ENCODE peak calls at places on chromosomes 13 and 19, in seven cellular contexts. Y is ascending aorta, P is tibial nerve, B is A549, H is left ventricle myocardium inferior, L is adrenal gland, F is Panc1. T is an unnamed sample. For H3K4me1, the result is how much of the 10 kb centered on the place peaks cover.

GRCh38 chr13:99677388-99677951 is 176.2 kb downstream of the TM9SF2 start:
- DNase-seq in P (no peak), F (no peak), Y (no peak), L (no peak), B (no peak), H (no peak), T (no peak)

GRCh38 chr19:40387151-40387550 is 2.8 kb downstream of the HIPK4 start:
- DNase-seq in F (no peak), B (no peak), L (no peak), P (no peak), Y (no peak), H (no peak), T (no peak)

GRCh38 chr13:28358673-28359072 is 136.3 kb downstream of the FLT1 start:
- DNase-seq in F (no peak), L (no peak), P (no peak), Y (no peak), B (no peak), H (no peak), T (no peak)

GRCh38 chr13:51674276-51674675 is 90.0 kb downstream of the WDFY2 start:
- DNase-seq in Y (no peak), F (no peak), B (no peak), H (no peak), P (no peak), L (no peak), T (no peak)

GRCh38 chr13:113627136-113627535 is 30.9 kb downstream of the ATP4B start:
- DNase-seq in L (no peak), H (peak), Y (no peak), P (no peak), B (no peak), F (no peak), T (no peak)

GRCh38 chr13:101858869-101859268 is 406.4 kb downstream of the ITGBL1 start:
- DNase-seq in F (no peak), P (no peak), H (no peak), B (no peak), L (no peak), Y (no peak), T (no peak)

GRCh38 chr13:43785166-43785680 is 1.5 kb downstream of the ENOX1 start:
- DNase-seq in F (no peak), Y (no peak), H (no peak), P (no peak), L (no peak), B (no peak), T (no peak)

GRCh38 chr13:102333320-102334181 is 68.3 kb downstream of the FGF14 start:
- DNase-seq in Y (no peak), B (no peak), L (no peak), P (no peak), H (no peak), F (no peak), T (no peak)

GRCh38 chr19:6677924-6678689 is 8.1 kb upstream of the TNFSF14 start:
- DNase-seq in Y (no peak), H (no peak), B (peak), L (peak), P (no peak), F (no peak), T (peak)

GRCh38 chr19:42695811-42696503 is 44.3 kb downstream of the PSG3 start:
- DNase-seq in Y (no peak), L (no peak), P (no peak), B (peak), H (no peak), F (no peak), T (no peak)

GRCh38 chr19:43811833-43812232 is 9.6 kb upstream of the LYPD5 start:
- DNase-seq in H (no peak), P (no peak), Y (no peak), F (no peak), B (no peak), L (no peak), T (no peak)

GRCh38 chr13:46622918-46623256 is 69.9 kb downstream of the LRCH1 start:
- DNase-seq in L (peak), P (no peak), H (peak), Y (no peak), B (no peak), F (no peak), T (no peak)

GRCh38 chr19:46299004-46299509 is 2.2 kb downstream of the HIF3A start:
- DNase-seq in B (peak), Y (peak), F (no peak), H (peak), L (peak), P (peak), T (no peak)

GRCh38 chr19:7638802-7639465 is 2.0 kb downstream of the STXBP2 start:
- DNase-seq in Y (no peak), B (no peak), F (no peak), H (no peak), P (no peak), L (no peak), T (no peak)

GRCh38 chr19:35519291-35519690 is 5.8 kb upstream of the DMKN start:
- DNase-seq in H (no peak), Y (no peak), F (no peak), P (no peak), B (peak), L (no peak), T (no peak)

GRCh38 chr19:39539165-39539518 is 819 bp downstream of the EID2 start:
- DNase-seq in Y (no peak), P (no peak), B (no peak), L (no peak), H (no peak), F (peak), T (no peak)

GRCh38 chr13:45662122-45662521 is 40.0 kb upstream of the CBY2 start:
- DNase-seq in B (no peak), Y (no peak), L (no peak), F (no peak), H (no peak), P (no peak), T (no peak)

GRCh38 chr19:21482863-21483276 is 22.5 kb upstream of the ZNF429 start:
- DNase-seq in B (peak), F (no peak), Y (peak), H (peak), P (no peak), L (peak), T (peak)

GRCh38 chr13:75318138-75318833 is 163.7 kb downstream of the TBC1D4 start:
- DNase-seq in L (no peak), F (no peak), Y (no peak), H (no peak), P (no peak), B (no peak), T (no peak)

GRCh38 chr13:44193731-44194130 is 179.9 kb upstream of the SERP2 start:
- DNase-seq in Y (no peak), H (no peak), F (no peak), L (no peak), P (no peak), B (no peak), T (no peak)

GRCh38 chr13:25329706-25330105 is 28.3 kb downstream of the NUP58 start:
- DNase-seq in F (no peak), L (no peak), P (no peak), Y (no peak), H (no peak), B (peak), T (no peak)

GRCh38 chr13:72868229-72868628 is 86.3 kb downstream of the PIBF1 start:
- DNase-seq in Y (no peak), B (no peak), L (no peak), F (no peak), P (no peak), H (no peak), T (no peak)

GRCh38 chr19:2841858-2842574 is 741 bp downstream of the ZNF555 start:
- DNase-seq in B (no peak), L (no peak), P (no peak), H (peak), Y (no peak), F (no peak), T (no peak)
- H3K27ac ChIP-seq in B (peak), L (peak), P (peak), H (peak), Y (no peak), F (peak), T (no peak)

GRCh38 chr13:35940734-35941133 is 190.4 kb downstream of the DCLK1 start:
- DNase-seq in F (no peak), H (no peak), Y (no peak), B (no peak), P (no peak), L (no peak), T (no peak)
- TF ChIP-seq CTCF in F (no peak), H (no peak), Y (no peak), B (no peak), P (no peak), L (no peak), T (no peak)

DNA sequence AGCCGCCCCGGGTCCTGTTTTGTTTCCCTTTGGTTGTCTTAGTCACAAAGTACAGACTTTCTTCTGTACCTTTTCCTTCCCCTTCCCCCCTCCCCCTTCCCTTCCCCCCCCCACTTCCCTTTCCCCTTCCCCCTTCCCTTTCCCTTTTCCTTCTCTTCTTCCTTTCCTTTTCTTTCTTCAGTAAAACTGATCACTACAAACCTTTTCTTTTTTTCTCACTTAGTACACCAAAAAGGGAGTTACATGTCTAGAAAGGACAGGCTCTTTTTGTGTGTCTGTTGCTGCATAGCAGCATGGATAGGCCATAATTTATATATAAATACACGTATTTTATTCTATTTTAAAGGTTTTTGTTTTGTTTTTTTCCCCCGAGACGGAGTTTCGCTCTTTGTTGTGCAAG is 35.4 kb downstream of the DNM2 start:
- DNase-seq in P (no peak), L (no peak), B (no peak), Y (no peak), F (no peak), H (no peak), T (no peak)
- H3K4me1 ChIP-seq in P (under half), L (half or more), B (under half), Y (under half), F (under half), H (half or more), T (half or more)

GRCh38 chr19:13057147-13057572 is 45.5 kb downstream of the LYL1 start:
- DNase-seq in P (no peak), F (no peak), Y (no peak), B (no peak), H (no peak), L (no peak), T (no peak)

GRCh38 chr19:13054605-13055212 is 47.9 kb downstream of the LYL1 start:
- DNase-seq in B (no peak), H (peak), Y (no peak), F (no peak), L (no peak), P (peak), T (no peak)

GRCh38 chr19:13053761-13054604 is 48.7 kb downstream of the LYL1 start:
- DNase-seq in H (peak), B (peak), P (peak), Y (no peak), L (peak), F (peak), T (no peak)

GRCh38 chr19:13056052-13056660 is 46.5 kb downstream of the LYL1 start:
- DNase-seq in Y (no peak), L (no peak), F (no peak), P (no peak), H (peak), B (no peak), T (no peak)

DNA sequence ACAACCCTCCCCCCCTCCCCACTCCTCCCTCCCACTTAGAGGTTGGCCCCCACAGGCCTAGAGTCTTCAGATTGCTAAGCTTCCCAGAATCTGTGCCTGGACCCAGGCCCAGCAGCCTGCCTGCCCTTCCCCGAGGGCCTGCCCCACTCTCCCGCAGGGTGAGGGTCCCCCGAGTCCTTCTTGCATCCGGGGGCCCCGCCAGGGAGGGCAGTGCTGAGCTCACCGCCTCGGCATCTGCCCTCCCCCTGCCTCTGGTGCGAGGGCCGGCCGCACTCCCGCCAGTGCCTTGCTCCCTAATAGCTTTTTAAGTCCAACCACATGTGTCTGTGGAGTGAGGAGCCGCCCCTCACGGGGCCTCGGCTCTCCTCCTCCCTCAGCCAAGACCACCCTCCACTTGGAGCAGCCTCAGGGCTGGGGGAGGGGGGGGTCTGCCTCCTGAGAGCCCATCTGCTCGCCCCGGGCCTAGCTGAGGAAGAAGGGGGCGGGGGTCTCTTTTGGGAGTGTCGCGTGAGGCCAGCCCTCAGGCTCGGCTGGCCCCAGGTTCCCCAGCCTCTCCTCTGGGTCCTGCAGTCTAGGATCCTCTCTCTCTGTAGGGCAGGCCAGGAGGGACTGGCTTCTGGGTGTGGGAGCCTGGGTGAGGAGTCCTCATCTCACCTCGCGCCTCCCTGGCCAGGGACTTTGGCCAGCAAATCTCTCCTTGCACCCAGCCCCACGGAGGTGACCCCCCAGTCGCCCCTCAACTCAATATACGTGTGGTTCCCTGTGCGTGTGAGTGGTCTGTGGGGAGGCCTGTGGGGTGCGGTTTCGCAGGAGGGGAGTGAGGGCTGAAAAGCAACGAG is 47.2 kb downstream of the LYL1 start:
- DNase-seq in B (no peak), H (peak), P (peak), Y (peak), L (peak), F (no peak), T (no peak)
- H3K27ac ChIP-seq in B (peak), H (peak), P (peak), Y (peak), L (peak), F (peak), T (no peak)

GRCh38 chr19:17296278-17296677 is 6.9 kb downstream of the ABHD8 start:
- DNase-seq in H (no peak), B (peak), P (no peak), L (peak), Y (no peak), F (peak), T (no peak)

GRCh38 chr19:17294051-17294891 is 9.0 kb downstream of the ABHD8 start:
- DNase-seq in P (no peak), H (no peak), Y (no peak), L (no peak), F (no peak), B (peak), T (no peak)

GRCh38 chr19:17289489-17289888 is 7.8 kb downstream of the ANKLE1 start:
- DNase-seq in B (peak), P (no peak), Y (no peak), L (peak), F (no peak), H (peak), T (peak)

GRCh38 chr19:17293605-17294004 is 9.6 kb downstream of the ABHD8 start:
- DNase-seq in H (no peak), P (no peak), L (no peak), F (no peak), Y (no peak), B (no peak), T (no peak)

GRCh38 chr19:17292301-17293074 is 10.7 kb downstream of the ABHD8 start:
- DNase-seq in H (peak), L (peak), F (peak), P (peak), Y (peak), B (peak), T (peak)
- TF ChIP-seq CTCF in H (peak), L (peak), F (peak), P (peak), Y (peak), B (peak), T (peak)

GRCh38 chr19:15283141-15283885 is 49.0 kb downstream of the BRD4 start:
- DNase-seq in F (no peak), Y (peak), P (no peak), B (no peak), L (peak), H (no peak), T (no peak)
- H3K4me1 ChIP-seq in F (half or more), Y (half or more), P (half or more), B (half or more), L (half or more), H (half or more), T (half or more)

GRCh38 chr19:49921871-49922755 is 6.9 kb upstream of the ATF5 start:
- DNase-seq in L (peak), Y (no peak), H (no peak), P (no peak), F (no peak), B (no peak), T (no peak)
- H3K27ac ChIP-seq in L (peak), Y (no peak), H (no peak), P (no peak), F (no peak), B (peak), T (no peak)